ENCODE peak calls at places on chromosomes 1 and 21, in five cellular contexts. P is left ventricle myocardium inferior, N is ovary, X is lower lobe of right lung, R is Caco-2. H is an unnamed sample. For H3K4me1 and H3K27me3, the result is how much of the 10 kb centered on the place peaks cover.

GRCh38 chr21:16644690-16645089 is 868.2 kb upstream of the CXADR start:
- DNase-seq in P (no peak), X (no peak), N (no peak), R (no peak), H (no peak)

GRCh38 chr1:205916541-205916940 is 26.7 kb downstream of the SLC26A9 start:
- DNase-seq in N (no peak), R (no peak), P (no peak), X (no peak), H (no peak)

GRCh38 chr1:59107516-59107915 is 189.4 kb upstream of the FGGY start:
- DNase-seq in R (no peak), N (no peak), P (peak), X (no peak), H (no peak)

GRCh38 chr1:28365864-28366263 is 3.7 kb upstream of the PHACTR4 start:
- DNase-seq in P (no peak), N (no peak), R (no peak), X (no peak), H (no peak)

GRCh38 chr1:43975249-43975961 is 645 bp downstream of the ATP6V0B start:
- DNase-seq in R (no peak), X (peak), N (no peak), P (peak), H (peak)

GRCh38 chr1:200873116-200873670 is 412 bp downstream of the GPR25 start:
- DNase-seq in N (no peak), P (no peak), X (no peak), R (no peak), H (no peak)

GRCh38 chr1:74689800-74690696 is 16.5 kb upstream of the ERICH3 start:
- DNase-seq in X (no peak), N (peak), R (peak), P (no peak), H (no peak)

GRCh38 chr1:54980528-54981241 is at the start of gene TMEM61:
- DNase-seq in R (no peak), N (no peak), P (no peak), X (no peak), H (no peak)

GRCh38 chr1:23838401-23838866 is 13.2 kb upstream of the HMGCL start:
- DNase-seq in P (peak), R (peak), N (peak), X (peak), H (peak)

GRCh38 chr1:12457771-12458170 is 160.2 kb downstream of the DHRS3 start:
- DNase-seq in N (no peak), X (no peak), R (no peak), P (no peak), H (no peak)

GRCh38 chr1:200260587-200261335 is 149.1 kb downstream of the ZNF281 start:
- DNase-seq in P (no peak), X (no peak), N (no peak), R (no peak), H (no peak)

GRCh38 chr1:222546548-222547259 is 1.2 kb downstream of the HHIPL2 start:
- DNase-seq in P (no peak), R (no peak), X (no peak), N (no peak), H (no peak)

GRCh38 chr1:231507476-231508355 is 20.8 kb upstream of the TSNAX start:
- DNase-seq in N (no peak), R (no peak), P (no peak), X (no peak), H (no peak)

GRCh38 chr1:220750126-220750525 is 2.0 kb downstream of the MTARC2 start:
- DNase-seq in X (no peak), R (no peak), N (no peak), P (no peak), H (no peak)

GRCh38 chr1:185341196-185341781 is 24.2 kb upstream of the IVNS1ABP start:
- DNase-seq in P (no peak), N (no peak), R (no peak), X (no peak), H (no peak)

GRCh38 chr1:205484985-205485967 is 19.2 kb upstream of the CDK18 start:
- DNase-seq in X (peak), R (peak), P (no peak), N (peak), H (peak)

GRCh38 chr1:181777812-181778211 is 283.7 kb downstream of the ZNF648 start:
- DNase-seq in R (no peak), N (no peak), X (no peak), P (no peak), H (no peak)

GRCh38 chr1:59124166-59124565 is 172.7 kb upstream of the FGGY start:
- DNase-seq in X (no peak), P (no peak), N (no peak), R (no peak), H (no peak)

GRCh38 chr1:93758842-93759515 is 77.3 kb upstream of the BCAR3 start:
- DNase-seq in R (no peak), N (no peak), X (peak), P (no peak), H (peak)

GRCh38 chr1:113652773-113653172 is 106.5 kb downstream of the PHTF1 start:
- DNase-seq in N (no peak), P (no peak), X (no peak), R (no peak), H (no peak)

GRCh38 chr1:156097499-156098178 is 15.4 kb upstream of the MEX3A start:
- DNase-seq in X (no peak), N (no peak), R (no peak), P (no peak), H (no peak)

GRCh38 chr1:66327582-66327981 is 206.4 kb upstream of the SGIP1 start:
- DNase-seq in P (no peak), N (no peak), R (no peak), X (no peak), H (no peak)

GRCh38 chr1:150560011-150560438 is 10.8 kb downstream of the ADAMTSL4 start:
- DNase-seq in P (peak), N (peak), X (peak), R (peak), H (peak)

GRCh38 chr1:1943834-1944570 is 24.9 kb upstream of the TMEM52 start:
- DNase-seq in N (peak), P (no peak), X (peak), R (peak), H (peak)

GRCh38 chr1:162631546-162632233 is 574 bp upstream of the DDR2 start:
- DNase-seq in P (peak), N (peak), X (no peak), R (no peak), H (no peak)

GRCh38 chr1:54866801-54867716 is 19.9 kb downstream of the DHCR24 start:
- DNase-seq in R (no peak), P (no peak), X (no peak), N (no peak), H (no peak)

GRCh38 chr1:169941982-169942830 is 48.5 kb upstream of the SCYL3 start:
- DNase-seq in X (no peak), P (no peak), R (no peak), N (no peak), H (no peak)

GRCh38 chr1:205772607-205773032 is 2.7 kb downstream of the RAB29 start:
- DNase-seq in X (no peak), R (no peak), N (no peak), P (no peak), H (no peak)

GRCh38 chr1:108712605-108713150 is at the start of gene FNDC7:
- DNase-seq in N (no peak), P (no peak), X (no peak), R (no peak), H (no peak)

GRCh38 chr1:225652726-225653462 is at the start of gene ENAH:
- DNase-seq in R (peak), X (peak), P (peak), N (peak), H (peak)

GRCh38 chr1:112544011-112544688 is 35.4 kb downstream of the WNT2B start:
- DNase-seq in P (no peak), R (no peak), X (no peak), N (no peak), H (no peak)

GRCh38 chr1:204072951-204073836 is at the start of gene SOX13:
- DNase-seq in R (peak), P (peak), N (peak), X (peak), H (peak)

GRCh38 chr1:246921481-246921880 is 10.3 kb downstream of the AHCTF1 start:
- DNase-seq in N (no peak), P (no peak), R (no peak), X (no peak), H (no peak)

GRCh38 chr1:235931181-235931738 is 64.6 kb upstream of the LYST start:
- DNase-seq in X (no peak), P (no peak), R (no peak), N (no peak), H (no peak)

GRCh38 chr1:235935506-235936224 is 69.0 kb upstream of the LYST start:
- DNase-seq in N (peak), P (no peak), R (no peak), X (no peak), H (peak)

GRCh38 chr1:235933017-235933416 is 66.3 kb upstream of the LYST start:
- DNase-seq in R (no peak), N (no peak), X (no peak), P (no peak), H (no peak)

GRCh38 chr1:235932090-235932510 is 65.4 kb upstream of the LYST start:
- DNase-seq in R (no peak), N (no peak), P (no peak), X (peak), H (peak)

GRCh38 chr1:235933483-235934116 is 66.9 kb upstream of the LYST start:
- DNase-seq in X (peak), R (no peak), N (no peak), P (no peak), H (no peak)
- TF ChIP-seq CTCF in X (no peak), R (no peak), N (no peak), P (no peak), H (no peak)

GRCh38 chr1:228106800-228107054 is 2.4 kb downstream of the MRPL55 start:
- DNase-seq in P (no peak), X (no peak), R (no peak), N (peak), H (no peak)

GRCh38 chr1:228105269-228105995 is 2.3 kb upstream of the C1orf35 start:
- DNase-seq in P (no peak), X (no peak), R (no peak), N (no peak), H (no peak)

GRCh38 chr1:228107636-228108035 is 1.5 kb downstream of the MRPL55 start:
- DNase-seq in R (no peak), X (peak), P (no peak), N (peak), H (no peak)

GRCh38 chr1:228104526-228105251 is 1.6 kb upstream of the C1orf35 start:
- DNase-seq in R (no peak), P (no peak), X (no peak), N (peak), H (peak)

DNA sequence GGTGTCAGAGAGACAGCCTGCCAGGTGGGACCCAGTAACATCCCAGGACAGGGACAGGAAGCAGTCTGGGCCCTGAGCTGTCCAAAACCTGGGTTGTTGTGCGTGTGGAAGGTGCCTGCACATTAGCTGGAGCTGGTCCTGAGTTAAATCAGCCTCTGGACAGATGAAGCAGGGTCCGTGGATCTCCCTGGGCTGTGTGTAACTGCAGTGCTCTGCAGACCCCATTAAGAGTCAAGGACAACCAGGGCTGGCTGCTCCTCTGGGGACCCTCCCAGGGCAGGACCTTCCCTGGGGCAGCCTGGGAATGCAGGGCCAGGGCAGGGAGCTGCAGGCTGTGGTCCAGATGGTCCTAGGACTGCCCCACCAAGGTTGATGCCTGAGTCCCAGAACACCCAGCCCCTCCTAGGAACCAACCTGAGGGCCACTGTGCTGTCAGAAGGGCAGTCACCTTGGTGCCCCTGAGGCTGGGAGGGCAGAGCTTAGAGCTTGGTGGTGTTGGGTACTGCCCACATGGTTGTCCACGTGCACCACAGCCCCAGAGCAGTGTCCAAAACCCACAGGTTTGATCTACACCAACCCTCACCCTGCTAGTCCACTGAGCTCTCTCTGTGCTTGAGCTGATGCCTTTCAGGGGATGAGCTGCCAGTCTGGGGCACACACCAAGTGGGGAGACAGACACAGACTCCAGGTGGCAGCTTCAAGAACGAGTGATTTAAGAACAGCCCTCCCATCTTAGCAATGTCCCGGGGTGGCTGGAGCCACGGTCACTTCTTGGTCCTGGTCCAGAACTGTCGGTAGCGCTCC is 2.9 kb downstream of the MRPL55 start:
- DNase-seq in X (no peak), N (no peak), P (no peak), R (no peak), H (no peak)
- H3K4me1 ChIP-seq in X (under half), N (under half), P (half or more), R (under half), H (under half)

DNA sequence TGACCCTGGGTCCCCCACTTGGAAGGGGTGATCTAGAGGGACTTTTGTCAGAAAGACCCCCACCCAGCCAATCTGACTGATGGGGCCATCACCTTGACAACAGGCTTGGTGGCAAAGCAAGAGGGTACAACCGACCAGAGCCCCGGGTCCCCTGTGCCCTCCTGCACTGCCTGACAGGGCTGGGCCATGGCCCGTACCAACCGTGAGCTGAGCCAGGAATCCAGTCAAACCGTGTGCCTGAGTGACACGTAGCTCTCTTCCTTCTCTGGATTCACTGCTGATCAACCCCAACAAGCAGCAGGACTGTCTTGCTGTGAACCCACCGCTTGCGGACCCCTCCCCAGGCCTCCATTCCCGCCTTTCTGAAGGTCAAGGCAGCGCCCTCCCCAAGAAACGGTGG is 27.0 kb downstream of the PDE9A start:
- DNase-seq in P (no peak), X (no peak), N (no peak), R (no peak), H (peak)
- H3K27me3 ChIP-seq in P (half or more), X (under half), N (under half), R (under half), H (under half)

GRCh38 chr1:38087676-38088075 is 41.1 kb upstream of the POU3F1 start:
- DNase-seq in P (no peak), N (no peak), R (no peak), X (no peak), H (no peak)

GRCh38 chr1:38085666-38086305 is 39.2 kb upstream of the POU3F1 start:
- DNase-seq in P (peak), R (no peak), X (no peak), N (no peak), H (no peak)

GRCh38 chr1:38090796-38091195 is 44.2 kb upstream of the POU3F1 start:
- DNase-seq in P (no peak), R (no peak), N (no peak), X (no peak), H (no peak)

GRCh38 chr1:38089712-38090360 is 43.2 kb upstream of the POU3F1 start:
- DNase-seq in X (no peak), P (no peak), N (no peak), R (no peak), H (no peak)

GRCh38 chr1:38088366-38088765 is 41.8 kb upstream of the POU3F1 start:
- DNase-seq in R (peak), X (no peak), P (no peak), N (no peak), H (no peak)
- TF ChIP-seq CTCF in R (peak), X (no peak), P (no peak), N (no peak), H (no peak)

GRCh38 chr1:166870584-166870983 is 5.5 kb downstream of the TADA1 start:
- DNase-seq in X (no peak), N (no peak), R (no peak), P (no peak), H (peak)

GRCh38 chr1:166869318-166870099 is 6.6 kb downstream of the TADA1 start:
- DNase-seq in P (no peak), X (no peak), N (no peak), R (no peak), H (no peak)

GRCh38 chr1:166868639-166869038 is 7.4 kb downstream of the TADA1 start:
- DNase-seq in R (no peak), P (no peak), N (no peak), X (no peak), H (no peak)

DNA sequence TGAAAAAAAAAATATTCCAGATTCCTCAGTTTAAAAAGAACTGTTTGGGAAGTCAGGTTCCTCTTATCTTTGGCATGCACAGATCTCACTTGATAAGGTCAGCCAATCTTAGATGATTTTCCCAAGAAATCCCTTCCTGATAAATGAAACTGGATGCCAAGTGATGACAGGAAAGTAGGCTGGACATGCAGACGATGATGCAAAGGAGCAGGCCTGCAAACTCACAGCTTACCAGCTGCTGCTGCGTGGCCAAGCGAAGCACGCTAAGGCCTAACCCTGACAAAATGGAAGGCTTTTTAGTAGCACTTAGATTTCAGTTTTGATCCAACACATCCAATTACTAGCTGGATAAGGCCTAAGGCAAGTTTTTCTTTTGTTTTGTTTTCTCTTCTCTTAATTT is 10.1 kb downstream of the TADA1 start:
- DNase-seq in P (no peak), X (no peak), N (no peak), R (no peak), H (no peak)
- H3K4me1 ChIP-seq in P (under half), X (under half), N (under half), R (under half), H (under half)

GRCh38 chr21:45974073-45975016 is 7.2 kb upstream of the COL6A1 start:
- DNase-seq in P (peak), R (peak), N (peak), X (peak), H (peak)

GRCh38 chr21:45972353-45972715 is 9.2 kb upstream of the COL6A1 start:
- DNase-seq in P (peak), R (peak), N (peak), X (peak), H (no peak)

GRCh38 chr21:45972716-45973474 is 8.7 kb upstream of the COL6A1 start:
- DNase-seq in P (peak), R (peak), N (peak), X (peak), H (no peak)

GRCh38 chr21:45975017-45975595 is 6.5 kb upstream of the COL6A1 start:
- DNase-seq in P (peak), R (no peak), N (peak), X (peak), H (no peak)

DNA sequence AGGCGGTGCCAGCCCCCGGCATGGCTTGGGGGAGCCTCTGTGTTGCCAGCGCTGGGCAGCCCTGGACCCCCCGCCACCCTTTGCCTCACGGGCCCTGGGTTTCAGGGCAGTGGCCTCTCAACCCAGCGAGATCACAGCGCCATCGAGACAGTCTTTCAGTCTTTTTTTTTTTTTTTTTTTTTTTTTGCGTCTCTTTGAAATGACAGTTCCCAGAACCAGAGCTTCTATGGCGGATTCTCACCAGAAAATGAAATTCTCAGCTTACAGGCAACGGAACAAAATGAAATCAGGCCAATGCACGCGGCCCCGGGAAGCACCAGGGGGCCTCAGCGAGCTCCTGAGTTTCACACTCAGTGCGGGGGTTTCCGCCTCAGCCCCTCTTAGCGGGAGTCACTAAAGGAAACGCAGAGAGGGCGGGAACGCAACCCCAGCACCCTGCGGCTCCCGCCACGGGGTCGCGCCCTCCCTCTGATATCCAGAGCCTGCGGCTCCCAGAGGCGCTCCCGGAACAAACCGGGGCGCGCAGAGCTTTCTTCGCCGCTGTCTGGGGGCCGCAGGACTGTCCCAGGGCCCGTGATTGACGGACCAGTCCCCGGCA is 8.0 kb upstream of the COL6A1 start:
- DNase-seq in R (peak), X (peak), P (peak), N (peak), H (peak)
- H3K27me3 ChIP-seq in R (under half), X (under half), P (under half), N (under half), H (under half)